ENCODE peak calls at places on chromosomes 6 and 20, in eight cellular contexts. One of them, this sample, is unnamed.
A peak's percentile ranks its signal among the peaks of the same experiment; 100 is the strongest.

GRCh38 chr20:40813213-40813510 is 124.1 kb upstream of the MAFB start:
- DNase-seq in astrocyte of the spinal cord: no peak
- DNase-seq in CD4-positive, alpha-beta T cell: no peak
- DNase-seq in tibial artery: no peak
- DNase-seq in heart left ventricle: no peak
- DNase-seq in neural crest cell: no peak
- DNase-seq in CD8-positive, alpha-beta T cell: no peak
- DNase-seq in GM20000: no peak
- DNase-seq in this sample: no peak

GRCh38 chr6:104226798-104227444 is 632.8 kb downstream of the HACE1 start:
- DNase-seq in GM20000: no peak
- DNase-seq in tibial artery: no peak
- DNase-seq in CD4-positive, alpha-beta T cell: no peak
- DNase-seq in heart left ventricle: no peak
- DNase-seq in neural crest cell: no peak
- DNase-seq in astrocyte of the spinal cord: no peak
- DNase-seq in CD8-positive, alpha-beta T cell: no peak
- DNase-seq in this sample: no peak

GRCh38 chr20:3686867-3687321 is 5.1 kb upstream of the ADAM33 start:
- DNase-seq in CD4-positive, alpha-beta T cell: no peak
- DNase-seq in CD8-positive, alpha-beta T cell: no peak
- DNase-seq in GM20000: no peak
- DNase-seq in tibial artery: peak; percentile 92
- DNase-seq in heart left ventricle: peak; percentile 78
- DNase-seq in neural crest cell: no peak
- DNase-seq in astrocyte of the spinal cord: peak; percentile 86
- DNase-seq in this sample: peak; percentile 91

GRCh38 chr20:6699931-6700562 is 67.4 kb upstream of the BMP2 start:
- DNase-seq in tibial artery: no peak
- DNase-seq in GM20000: no peak
- DNase-seq in astrocyte of the spinal cord: no peak
- DNase-seq in CD8-positive, alpha-beta T cell: no peak
- DNase-seq in heart left ventricle: no peak
- DNase-seq in CD4-positive, alpha-beta T cell: no peak
- DNase-seq in neural crest cell: no peak
- DNase-seq in this sample: no peak

GRCh38 chr6:51432481-51432880 is 613.8 kb downstream of the TFAP2B start:
- DNase-seq in CD8-positive, alpha-beta T cell: no peak
- DNase-seq in neural crest cell: no peak
- DNase-seq in CD4-positive, alpha-beta T cell: no peak
- DNase-seq in tibial artery: no peak
- DNase-seq in heart left ventricle: no peak
- DNase-seq in GM20000: no peak
- DNase-seq in astrocyte of the spinal cord: no peak
- DNase-seq in this sample: no peak

GRCh38 chr6:2667617-2668016 is 83.1 kb downstream of the MYLK4 start:
- DNase-seq in GM20000: no peak
- DNase-seq in CD8-positive, alpha-beta T cell: no peak
- DNase-seq in astrocyte of the spinal cord: no peak
- DNase-seq in tibial artery: no peak
- DNase-seq in heart left ventricle: no peak
- DNase-seq in neural crest cell: no peak
- DNase-seq in CD4-positive, alpha-beta T cell: no peak
- DNase-seq in this sample: no peak

GRCh38 chr6:134177753-134178229 is 125.4 kb upstream of the SLC2A12 start:
- DNase-seq in CD8-positive, alpha-beta T cell: no peak
- DNase-seq in tibial artery: no peak
- DNase-seq in neural crest cell: no peak
- DNase-seq in astrocyte of the spinal cord: no peak
- DNase-seq in heart left ventricle: no peak
- DNase-seq in CD4-positive, alpha-beta T cell: no peak
- DNase-seq in GM20000: no peak
- DNase-seq in this sample: peak; percentile 55

GRCh38 chr20:10547276-10548114 is 112.4 kb downstream of the SLX4IP start:
- DNase-seq in heart left ventricle: no peak
- DNase-seq in tibial artery: no peak
- DNase-seq in astrocyte of the spinal cord: no peak
- DNase-seq in CD4-positive, alpha-beta T cell: no peak
- DNase-seq in CD8-positive, alpha-beta T cell: no peak
- DNase-seq in GM20000: no peak
- DNase-seq in neural crest cell: no peak
- DNase-seq in this sample: peak; percentile 10

GRCh38 chr20:52056203-52057062 is 135.1 kb downstream of the ZFP64 start:
- DNase-seq in heart left ventricle: no peak
- DNase-seq in CD8-positive, alpha-beta T cell: no peak
- DNase-seq in astrocyte of the spinal cord: peak; percentile 92
- DNase-seq in tibial artery: no peak
- DNase-seq in GM20000: no peak
- DNase-seq in CD4-positive, alpha-beta T cell: no peak
- DNase-seq in neural crest cell: no peak
- DNase-seq in this sample: peak; percentile 93

GRCh38 chr20:52062452-52063209 is 128.9 kb downstream of the ZFP64 start:
- DNase-seq in astrocyte of the spinal cord: no peak
- DNase-seq in heart left ventricle: no peak
- DNase-seq in tibial artery: no peak
- DNase-seq in CD4-positive, alpha-beta T cell: no peak
- DNase-seq in GM20000: no peak
- DNase-seq in neural crest cell: no peak
- DNase-seq in CD8-positive, alpha-beta T cell: no peak
- DNase-seq in this sample: no peak

GRCh38 chr20:52064936-52065335 is 126.6 kb downstream of the ZFP64 start:
- DNase-seq in astrocyte of the spinal cord: no peak
- DNase-seq in tibial artery: no peak
- DNase-seq in GM20000: no peak
- DNase-seq in neural crest cell: no peak
- DNase-seq in CD8-positive, alpha-beta T cell: no peak
- DNase-seq in CD4-positive, alpha-beta T cell: no peak
- DNase-seq in heart left ventricle: no peak
- DNase-seq in this sample: no peak

GRCh38 chr20:52060794-52061714 is 130.5 kb downstream of the ZFP64 start:
- DNase-seq in GM20000: no peak
- DNase-seq in astrocyte of the spinal cord: peak; percentile 26
- DNase-seq in neural crest cell: no peak
- DNase-seq in CD4-positive, alpha-beta T cell: no peak
- DNase-seq in CD8-positive, alpha-beta T cell: no peak
- DNase-seq in tibial artery: no peak
- DNase-seq in heart left ventricle: no peak
- DNase-seq in this sample: peak; percentile 3
- TF ChIP-seq CTCF in GM20000: no peak
- TF ChIP-seq CTCF in astrocyte of the spinal cord: peak; percentile 50
- TF ChIP-seq CTCF in neural crest cell: peak; percentile 48
- TF ChIP-seq CTCF in CD4-positive, alpha-beta T cell: no peak
- TF ChIP-seq CTCF in CD8-positive, alpha-beta T cell: no peak
- TF ChIP-seq CTCF in tibial artery: no peak
- TF ChIP-seq CTCF in heart left ventricle: peak; percentile 42
- TF ChIP-seq CTCF in this sample: peak; percentile 61

GRCh38 chr20:25224941-25225340 is 22.9 kb upstream of the PYGB start:
- DNase-seq in tibial artery: peak; percentile 62
- DNase-seq in heart left ventricle: peak; percentile 49
- DNase-seq in CD4-positive, alpha-beta T cell: no peak
- DNase-seq in GM20000: no peak
- DNase-seq in astrocyte of the spinal cord: no peak
- DNase-seq in neural crest cell: no peak
- DNase-seq in CD8-positive, alpha-beta T cell: no peak
- DNase-seq in this sample: no peak

GRCh38 chr20:25221592-25222460 is 26.1 kb upstream of the PYGB start:
- DNase-seq in tibial artery: peak; percentile 76
- DNase-seq in CD8-positive, alpha-beta T cell: no peak
- DNase-seq in GM20000: no peak
- DNase-seq in heart left ventricle: no peak
- DNase-seq in neural crest cell: no peak
- DNase-seq in CD4-positive, alpha-beta T cell: no peak
- DNase-seq in astrocyte of the spinal cord: no peak
- DNase-seq in this sample: no peak

GRCh38 chr20:25222461-25223178 is 25.3 kb upstream of the PYGB start:
- DNase-seq in CD8-positive, alpha-beta T cell: no peak
- DNase-seq in neural crest cell: no peak
- DNase-seq in CD4-positive, alpha-beta T cell: no peak
- DNase-seq in GM20000: no peak
- DNase-seq in heart left ventricle: peak; percentile 72
- DNase-seq in tibial artery: peak; percentile 64
- DNase-seq in astrocyte of the spinal cord: no peak
- DNase-seq in this sample: no peak

GRCh38 chr20:25223765-25224720 is 23.8 kb upstream of the PYGB start:
- DNase-seq in tibial artery: peak; percentile 63
- DNase-seq in astrocyte of the spinal cord: no peak
- DNase-seq in CD8-positive, alpha-beta T cell: no peak
- DNase-seq in GM20000: no peak
- DNase-seq in CD4-positive, alpha-beta T cell: no peak
- DNase-seq in neural crest cell: no peak
- DNase-seq in heart left ventricle: no peak
- DNase-seq in this sample: no peak

DNA sequence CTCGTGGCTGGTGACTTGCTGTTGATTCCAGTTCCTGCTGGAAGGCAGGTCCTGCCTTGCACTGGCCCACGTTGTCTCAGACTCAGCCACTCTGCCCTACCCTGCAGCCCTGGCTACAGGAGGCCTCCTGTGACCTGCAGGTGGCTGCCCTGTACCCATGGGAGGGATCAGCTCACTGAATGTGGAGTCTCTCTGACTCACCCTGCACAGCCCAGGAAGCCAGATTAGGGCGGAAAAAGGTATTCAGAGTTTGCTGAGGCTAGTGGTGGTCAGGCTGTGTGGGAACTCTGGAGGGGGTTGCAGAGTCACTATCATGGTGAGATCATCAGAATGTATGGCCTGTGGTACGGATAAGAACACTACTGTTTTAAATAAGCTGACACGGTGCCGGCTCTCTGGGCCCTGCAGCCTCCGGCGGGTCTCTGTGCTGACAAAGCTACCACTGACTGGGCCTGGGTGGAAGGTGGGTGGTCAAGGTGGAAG is 24.7 kb upstream of the PYGB start:
- DNase-seq in tibial artery: peak; percentile 56
- DNase-seq in astrocyte of the spinal cord: peak; percentile 97
- DNase-seq in CD4-positive, alpha-beta T cell: no peak
- DNase-seq in heart left ventricle: no peak
- DNase-seq in CD8-positive, alpha-beta T cell: no peak
- DNase-seq in GM20000: no peak
- DNase-seq in neural crest cell: no peak
- DNase-seq in this sample: peak; percentile 94
- TF ChIP-seq CTCF in tibial artery: no peak
- TF ChIP-seq CTCF in astrocyte of the spinal cord: peak; percentile 33
- TF ChIP-seq CTCF in CD4-positive, alpha-beta T cell: no peak
- TF ChIP-seq CTCF in heart left ventricle: no peak
- TF ChIP-seq CTCF in CD8-positive, alpha-beta T cell: no peak
- TF ChIP-seq CTCF in GM20000: no peak
- TF ChIP-seq CTCF in neural crest cell: no peak
- TF ChIP-seq CTCF in this sample: peak; percentile 57

DNA sequence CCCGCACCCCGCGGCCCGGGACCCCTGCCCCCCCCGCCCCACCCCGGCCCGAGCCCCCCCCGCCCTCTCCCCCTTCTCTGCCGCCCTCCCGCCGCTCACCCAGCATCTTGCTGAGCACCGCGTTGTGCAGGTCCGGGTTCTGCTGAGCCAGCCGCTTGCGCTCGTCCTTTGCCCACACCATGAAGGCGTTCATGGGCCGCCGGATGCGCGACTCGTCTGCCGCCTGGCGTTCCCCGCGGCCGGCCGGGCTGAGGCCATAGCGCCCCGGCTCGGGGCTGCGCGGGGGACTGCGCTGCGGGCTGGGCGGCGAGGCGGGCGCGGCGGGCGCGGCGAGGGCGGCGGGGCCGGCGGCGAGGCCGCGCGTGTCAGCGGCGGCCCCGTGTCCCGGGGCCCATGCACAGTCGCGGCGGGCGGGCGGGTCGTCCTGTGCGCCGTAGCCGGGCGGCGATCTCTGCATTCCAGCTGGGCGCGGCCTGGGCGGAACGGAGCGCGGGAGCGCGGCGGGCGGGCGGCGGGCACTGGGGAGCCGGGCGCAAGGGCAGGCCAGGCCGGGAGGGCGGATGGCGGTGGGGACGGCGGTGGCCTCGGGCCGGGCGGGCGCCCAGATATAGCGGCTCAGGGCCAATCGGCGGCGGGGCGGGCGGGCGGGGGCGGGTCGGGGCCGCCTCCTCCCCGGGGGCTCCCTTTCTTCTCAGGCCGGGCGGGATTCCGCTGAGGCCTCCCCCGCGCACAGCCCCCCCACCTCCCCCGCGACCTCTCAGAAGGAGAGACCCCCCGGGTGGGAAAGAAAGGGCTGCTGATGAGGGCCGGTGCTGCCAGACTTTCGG is at the start of gene SOX18:
- DNase-seq in neural crest cell: no peak
- DNase-seq in tibial artery: no peak
- DNase-seq in heart left ventricle: no peak
- DNase-seq in CD4-positive, alpha-beta T cell: peak; percentile 16
- DNase-seq in GM20000: peak; percentile 69
- DNase-seq in astrocyte of the spinal cord: no peak
- DNase-seq in CD8-positive, alpha-beta T cell: no peak
- DNase-seq in this sample: no peak
- TF ChIP-seq CTCF in neural crest cell: no peak
- TF ChIP-seq CTCF in tibial artery: no peak
- TF ChIP-seq CTCF in heart left ventricle: no peak
- TF ChIP-seq CTCF in CD4-positive, alpha-beta T cell: no peak
- TF ChIP-seq CTCF in GM20000: no peak
- TF ChIP-seq CTCF in astrocyte of the spinal cord: no peak
- TF ChIP-seq CTCF in CD8-positive, alpha-beta T cell: no peak
- TF ChIP-seq CTCF in this sample: no peak

GRCh38 chr20:13012886-13013285 is 4.1 kb downstream of the SPTLC3 start:
- DNase-seq in astrocyte of the spinal cord: no peak
- DNase-seq in tibial artery: no peak
- DNase-seq in CD4-positive, alpha-beta T cell: no peak
- DNase-seq in neural crest cell: no peak
- DNase-seq in GM20000: no peak
- DNase-seq in heart left ventricle: no peak
- DNase-seq in CD8-positive, alpha-beta T cell: no peak
- DNase-seq in this sample: no peak

GRCh38 chr20:13009682-13010406 is 1.1 kb downstream of the SPTLC3 start:
- DNase-seq in neural crest cell: no peak
- DNase-seq in CD4-positive, alpha-beta T cell: no peak
- DNase-seq in GM20000: peak; percentile 59
- DNase-seq in heart left ventricle: no peak
- DNase-seq in astrocyte of the spinal cord: peak; percentile 96
- DNase-seq in CD8-positive, alpha-beta T cell: no peak
- DNase-seq in tibial artery: no peak
- DNase-seq in this sample: peak; percentile 1

GRCh38 chr20:13007596-13007995 is 1.2 kb upstream of the SPTLC3 start:
- DNase-seq in heart left ventricle: no peak
- DNase-seq in tibial artery: no peak
- DNase-seq in CD8-positive, alpha-beta T cell: no peak
- DNase-seq in GM20000: no peak
- DNase-seq in neural crest cell: no peak
- DNase-seq in CD4-positive, alpha-beta T cell: no peak
- DNase-seq in astrocyte of the spinal cord: no peak
- DNase-seq in this sample: no peak

GRCh38 chr20:13006825-13007224 is 1.9 kb upstream of the SPTLC3 start:
- DNase-seq in astrocyte of the spinal cord: peak; percentile 69
- DNase-seq in CD4-positive, alpha-beta T cell: no peak
- DNase-seq in CD8-positive, alpha-beta T cell: no peak
- DNase-seq in tibial artery: no peak
- DNase-seq in neural crest cell: no peak
- DNase-seq in GM20000: no peak
- DNase-seq in heart left ventricle: no peak
- DNase-seq in this sample: no peak

DNA sequence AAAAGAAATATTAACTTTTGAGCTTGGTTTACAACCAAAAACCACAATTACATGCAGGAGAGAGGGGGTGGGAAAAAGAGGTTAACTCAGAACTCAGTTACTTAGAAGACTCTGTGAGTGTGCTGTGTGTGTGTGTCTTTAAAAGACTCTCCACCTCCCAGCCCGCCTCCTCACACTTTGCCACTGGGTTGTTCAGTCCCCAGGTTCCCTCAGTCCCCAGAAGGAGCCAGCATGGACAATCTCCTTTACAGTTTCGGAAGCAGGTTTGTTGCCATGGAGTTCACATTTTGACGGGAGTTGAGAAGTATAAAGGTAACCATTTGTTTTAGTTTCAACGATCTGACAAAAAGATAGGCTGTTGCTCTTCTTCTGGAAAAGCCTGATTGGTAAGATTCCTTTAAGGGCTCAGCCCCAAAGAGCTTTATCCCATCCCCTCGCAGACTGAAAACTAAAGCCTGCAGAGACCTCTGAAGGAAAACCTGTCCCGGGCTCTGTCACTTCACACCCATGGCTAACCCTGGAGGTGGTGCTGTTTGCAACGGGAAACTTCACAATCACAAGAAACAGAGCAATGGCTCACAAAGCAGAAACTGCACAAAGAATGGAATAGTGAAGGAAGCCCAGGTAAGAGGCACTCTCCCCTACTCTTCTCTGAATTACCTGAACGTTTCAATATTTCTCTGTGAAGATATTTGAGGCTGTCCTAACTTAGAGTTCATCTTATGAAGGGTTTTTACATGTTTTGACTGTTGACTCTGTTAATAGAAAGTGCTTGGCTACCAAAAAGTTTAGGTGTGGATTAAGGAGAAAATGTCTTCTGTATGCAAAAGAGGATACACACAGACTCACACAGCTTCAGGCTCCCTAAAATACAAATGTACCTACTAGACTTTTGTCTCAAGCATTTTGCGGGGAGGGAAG is at the start of gene SPTLC3:
- DNase-seq in heart left ventricle: no peak
- DNase-seq in CD8-positive, alpha-beta T cell: no peak
- DNase-seq in neural crest cell: no peak
- DNase-seq in tibial artery: peak; percentile 71
- DNase-seq in GM20000: no peak
- DNase-seq in astrocyte of the spinal cord: peak; percentile 66
- DNase-seq in CD4-positive, alpha-beta T cell: no peak
- DNase-seq in this sample: no peak
- TF ChIP-seq CTCF in heart left ventricle: no peak
- TF ChIP-seq CTCF in CD8-positive, alpha-beta T cell: no peak
- TF ChIP-seq CTCF in neural crest cell: no peak
- TF ChIP-seq CTCF in tibial artery: no peak
- TF ChIP-seq CTCF in GM20000: no peak
- TF ChIP-seq CTCF in astrocyte of the spinal cord: peak; percentile 12
- TF ChIP-seq CTCF in CD4-positive, alpha-beta T cell: no peak
- TF ChIP-seq CTCF in this sample: no peak